ENCODE peak calls at places on chromosomes 13 and 19, in five cellular contexts. A is K562, U is HepG2, G is HCT116, I is GM12878. R is an unnamed sample.

GRCh38 chr13:113187263-113187669 is 21.2 kb downstream of the PCID2 start:
- DNase-seq in U (peak), A (peak), I (no peak), G (peak), R (peak)

GRCh38 chr19:53877361-53877766 is 4.6 kb upstream of the PRKCG start:
- DNase-seq in I (no peak), A (no peak), G (no peak), U (no peak), R (no peak)

GRCh38 chr19:16319466-16319865 is 5.2 kb upstream of the KLF2 start:
- DNase-seq in U (no peak), I (no peak), A (no peak), G (no peak), R (no peak)

GRCh38 chr19:3373971-3374368 is 7.6 kb downstream of the NFIC start:
- DNase-seq in I (no peak), U (no peak), A (no peak), G (no peak), R (no peak)

GRCh38 chr19:24140099-24140498 is 53.1 kb downstream of the ZNF254 start:
- DNase-seq in G (no peak), I (no peak), U (peak), A (peak), R (no peak)

GRCh38 chr13:103625194-103625593 is 559.0 kb upstream of the SLC10A2 start:
- DNase-seq in U (no peak), I (no peak), A (no peak), G (no peak), R (no peak)

GRCh38 chr19:41907994-41908615 is 20.1 kb downstream of the ERFL start:
- DNase-seq in A (no peak), I (no peak), U (no peak), G (no peak), R (no peak)

GRCh38 chr19:1181606-1182005 is 7.5 kb upstream of the SBNO2 start:
- DNase-seq in G (no peak), U (no peak), A (no peak), I (no peak), R (no peak)

GRCh38 chr13:86324191-86324590 is 525.0 kb upstream of the SLITRK6 start:
- DNase-seq in A (no peak), U (no peak), I (no peak), G (no peak), R (no peak)

GRCh38 chr19:49393871-49394270 is 5.8 kb downstream of the KASH5 start:
- DNase-seq in U (no peak), I (no peak), G (no peak), A (no peak), R (no peak)

GRCh38 chr19:48061401-48062344 is 17.8 kb upstream of the CABP5 start:
- DNase-seq in I (no peak), G (no peak), U (no peak), A (no peak), R (no peak)

GRCh38 chr19:990746-991145 is 6.6 kb downstream of the WDR18 start:
- DNase-seq in U (no peak), I (no peak), A (no peak), G (no peak), R (no peak)

GRCh38 chr13:101799196-101799595 is 346.7 kb downstream of the ITGBL1 start:
- DNase-seq in I (no peak), G (no peak), A (no peak), U (no peak), R (no peak)

GRCh38 chr19:50823389-50824042 is at the start of gene KLK1:
- DNase-seq in U (no peak), I (no peak), A (peak), G (no peak), R (no peak)

GRCh38 chr13:77774181-77774580 is 76.7 kb downstream of the SLAIN1 start:
- DNase-seq in I (no peak), U (no peak), G (no peak), A (no peak), R (no peak)

GRCh38 chr13:95833713-95834112 is 156.8 kb downstream of the DNAJC3 start:
- DNase-seq in G (no peak), A (no peak), I (no peak), U (no peak), R (no peak)

GRCh38 chr19:30673336-30673735 is 301.2 kb downstream of the ZNF536 start:
- DNase-seq in G (no peak), A (no peak), U (no peak), I (no peak), R (no peak)

GRCh38 chr19:54123682-54124081 is 8.1 kb downstream of the PRPF31 start:
- DNase-seq in G (no peak), A (no peak), U (no peak), I (no peak), R (no peak)

GRCh38 chr19:33841685-33842084 is 45.0 kb downstream of the KCTD15 start:
- DNase-seq in G (no peak), U (no peak), I (no peak), A (no peak), R (no peak)

GRCh38 chr19:4456566-4456842 is 1.1 kb downstream of the UBXN6 start:
- DNase-seq in G (no peak), U (no peak), I (no peak), A (peak), R (peak)

GRCh38 chr19:41089955-41090354 is 1.7 kb downstream of the CYP2A13 start:
- DNase-seq in A (no peak), U (no peak), I (no peak), G (no peak), R (no peak)

GRCh38 chr19:49925486-49925885 is 3.5 kb upstream of the ATF5 start:
- DNase-seq in I (no peak), G (no peak), A (no peak), U (no peak), R (no peak)

GRCh38 chr13:48201044-48201443 is 32.0 kb upstream of the ITM2B start:
- DNase-seq in G (no peak), U (peak), I (no peak), A (no peak), R (no peak)

GRCh38 chr13:40910324-40911050 is 108.6 kb downstream of the ELF1 start:
- DNase-seq in A (no peak), G (no peak), I (peak), U (peak), R (no peak)
- TF ChIP-seq ZBTB33 in A (no peak), G (no peak), I (no peak), U (no peak), R (no peak)

GRCh38 chr19:13033244-13033643 is 38.0 kb downstream of the NFIX start:
- DNase-seq in I (no peak), G (no peak), A (no peak), U (no peak), R (no peak)
- H3K27ac ChIP-seq in I (no peak), G (no peak), A (no peak), U (peak), R (no peak)

DNA sequence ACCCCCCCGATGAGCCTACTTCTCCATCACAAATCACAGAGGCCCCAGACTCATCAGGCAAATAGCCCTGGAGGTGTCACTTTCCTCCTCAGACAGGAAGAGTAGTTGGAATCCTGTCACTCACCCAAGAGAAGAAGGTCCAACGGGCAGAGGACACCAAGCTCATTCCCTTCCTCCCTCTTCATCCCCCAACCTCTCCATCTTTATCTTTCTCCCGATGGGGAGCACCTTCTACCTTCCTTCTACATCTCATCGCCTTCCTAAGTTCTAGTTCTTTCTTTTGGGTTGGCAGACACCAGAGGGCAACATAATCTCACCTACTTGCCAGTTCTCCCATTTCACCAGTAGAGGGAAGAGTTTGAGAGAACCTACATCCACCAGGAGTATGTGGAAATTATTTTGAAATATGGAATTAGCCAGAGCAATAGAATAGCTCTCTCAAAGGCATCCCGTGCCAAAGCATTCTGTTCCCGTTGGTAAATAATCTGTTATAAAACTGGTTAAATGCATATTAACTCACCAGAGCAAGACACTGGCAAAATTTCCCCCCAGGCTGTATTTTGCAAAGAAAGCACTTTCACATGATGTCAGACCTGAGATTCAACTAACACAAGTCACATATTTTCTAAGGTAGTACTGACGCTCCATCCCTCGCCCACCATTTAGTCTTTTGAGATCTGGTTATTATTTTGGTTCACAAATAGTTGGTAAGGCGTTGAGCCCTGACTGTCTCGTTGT is 55.0 kb downstream of the ZIC5 start:
- DNase-seq in I (peak), U (peak), A (peak), G (peak), R (peak)
- TF ChIP-seq ZBTB33 in I (no peak), U (no peak), A (no peak), G (no peak), R (no peak)

GRCh38 chr19:55418185-55418584 is 10.6 kb upstream of the UBE2S start:
- DNase-seq in A (peak), U (peak), G (peak), I (no peak), R (peak)
- H3K27ac ChIP-seq in A (no peak), U (no peak), G (no peak), I (no peak), R (no peak)

DNA sequence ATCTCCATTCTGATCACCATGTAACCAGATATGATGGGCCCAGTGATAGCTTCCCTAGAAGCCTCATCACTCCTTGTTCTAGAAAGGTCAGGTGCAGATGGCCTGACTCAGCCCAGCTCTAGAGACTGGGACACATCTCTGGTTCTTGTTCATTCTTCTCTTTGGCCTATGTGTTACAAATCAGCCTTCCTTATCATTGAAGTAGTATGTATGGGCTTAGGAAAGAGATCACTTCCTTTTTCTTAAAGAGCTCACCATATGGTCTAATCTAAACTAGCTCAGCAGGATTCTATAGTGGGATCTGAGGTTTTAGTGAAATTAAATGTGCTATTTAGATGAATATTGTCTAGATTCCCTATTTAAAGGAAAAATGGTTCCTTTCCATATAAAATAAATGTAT is 19.4 kb upstream of the ARL11 start:
- DNase-seq in I (no peak), G (no peak), U (no peak), A (no peak), R (no peak)
- TF ChIP-seq ZBTB33 in I (no peak), G (no peak), U (no peak), A (no peak), R (no peak)

GRCh38 chr19:35105411-35106290 is 10.0 kb upstream of the FXYD3 start:
- DNase-seq in A (peak), I (no peak), U (no peak), G (no peak), R (no peak)

GRCh38 chr19:35106898-35107540 is 8.6 kb upstream of the FXYD3 start:
- DNase-seq in G (no peak), U (no peak), A (no peak), I (no peak), R (no peak)

GRCh38 chr19:35106291-35106583 is 9.4 kb upstream of the FXYD3 start:
- DNase-seq in I (no peak), U (no peak), A (no peak), G (no peak), R (no peak)

GRCh38 chr19:35105047-35105410 is 10.6 kb upstream of the FXYD3 start:
- DNase-seq in I (no peak), U (no peak), G (no peak), A (no peak), R (no peak)

GRCh38 chr19:35104361-35104760 is 11.3 kb upstream of the FXYD3 start:
- DNase-seq in G (no peak), U (no peak), A (no peak), I (no peak), R (no peak)
- H3K27ac ChIP-seq in G (no peak), U (no peak), A (no peak), I (no peak), R (no peak)

DNA sequence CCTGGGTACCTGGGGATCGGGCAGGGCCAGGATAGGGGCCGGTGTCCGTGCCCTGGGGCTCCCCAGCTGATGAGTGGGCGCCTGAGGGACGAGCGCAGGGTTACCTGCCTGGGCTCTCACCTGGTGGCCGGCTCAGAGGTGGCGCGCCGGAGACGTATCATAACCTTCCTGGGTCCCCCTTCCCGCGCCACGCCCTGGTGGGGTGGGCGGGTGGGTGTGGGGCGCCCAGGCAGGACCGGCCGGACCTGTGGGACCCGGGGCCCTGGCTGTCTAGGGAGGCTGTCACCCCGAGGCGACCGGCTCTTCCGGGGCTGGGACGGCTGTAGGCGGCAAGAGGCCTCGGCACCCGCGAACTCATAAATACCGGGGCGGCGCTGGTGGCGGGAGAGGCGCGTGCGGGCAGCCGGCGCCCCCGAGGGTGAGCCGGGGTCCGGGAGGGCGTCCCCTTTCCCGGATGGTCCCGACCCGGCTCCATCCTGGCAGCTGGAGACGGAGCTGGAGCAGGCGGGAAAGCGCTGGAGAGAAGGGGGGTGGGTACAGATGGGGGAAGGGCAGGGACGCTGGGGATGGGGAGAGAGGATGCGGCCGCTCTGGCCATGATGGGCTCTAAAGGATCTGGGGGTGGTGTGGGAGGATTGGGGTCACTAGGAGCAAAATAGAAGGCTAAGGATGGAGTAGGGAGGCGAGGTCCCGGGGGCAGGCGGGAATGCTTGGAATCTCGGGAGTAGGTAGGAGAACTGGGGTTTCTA is at the start of gene ACP7:
- DNase-seq in I (no peak), U (no peak), G (no peak), A (no peak), R (peak)
- TF ChIP-seq ZBTB33 in I (no peak), U (no peak), G (no peak), A (no peak), R (no peak)

DNA sequence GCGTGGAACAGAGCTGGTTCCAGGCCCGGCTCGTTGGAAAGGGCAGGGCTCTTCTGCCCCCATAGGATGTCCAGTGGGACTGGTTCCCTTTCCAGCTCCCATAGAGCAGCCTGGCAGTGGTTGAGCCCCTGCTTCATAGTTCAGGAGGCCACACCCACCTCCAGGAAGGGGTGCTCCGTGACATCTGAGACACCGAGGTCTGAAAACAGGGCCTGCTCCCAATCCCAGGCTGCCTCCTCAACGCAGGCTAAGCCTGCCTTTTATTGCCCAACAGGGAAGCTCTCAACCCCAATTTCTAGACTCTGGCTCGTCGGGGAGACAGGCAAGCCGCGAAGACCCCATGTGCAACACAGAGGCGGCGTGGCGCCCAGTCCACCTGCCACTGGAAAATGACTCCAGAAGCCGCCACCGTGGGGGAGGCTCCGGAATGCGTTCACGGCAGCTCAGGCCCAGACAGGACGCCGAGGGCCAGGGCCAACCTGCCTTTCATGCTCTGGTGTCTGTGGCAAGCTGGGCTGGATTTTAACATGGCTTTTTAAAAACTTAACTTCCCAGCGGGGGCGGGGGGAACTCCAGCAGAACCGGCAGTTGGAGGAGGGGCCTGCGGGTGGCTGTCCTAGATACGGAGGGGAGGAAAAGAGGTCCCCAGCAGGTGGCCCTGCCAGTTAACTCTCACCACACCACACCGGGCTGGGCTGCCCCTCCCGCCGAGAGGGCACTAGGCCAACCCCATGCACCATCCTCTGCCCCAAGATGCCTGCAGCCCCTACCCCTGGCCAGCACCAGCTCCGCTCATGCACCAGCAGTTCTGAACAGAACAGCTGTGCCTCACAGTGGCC is 17.9 kb upstream of the TINCR start:
- DNase-seq in A (peak), I (no peak), U (no peak), G (no peak), R (peak)
- H3K27ac ChIP-seq in A (peak), I (peak), U (no peak), G (no peak), R (no peak)

DNA sequence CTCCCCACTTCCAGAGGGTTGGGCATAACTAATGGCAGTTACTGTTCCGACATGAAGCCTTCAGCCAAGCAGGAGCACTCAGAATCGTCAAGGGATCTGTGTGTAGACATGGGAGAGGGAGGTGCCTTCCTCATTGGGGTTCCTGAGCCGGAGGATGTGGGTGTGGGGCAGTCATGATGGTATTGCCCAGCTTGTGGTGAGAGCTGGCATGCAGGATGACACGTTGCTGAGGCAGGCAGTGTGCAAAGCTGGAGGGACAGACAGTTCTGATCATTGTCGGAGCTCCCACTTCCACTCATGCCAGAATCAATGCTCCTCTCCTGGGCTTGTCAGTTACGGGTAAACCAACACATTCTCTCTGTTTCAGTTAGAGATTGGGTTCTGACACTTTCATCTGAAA is 83.9 kb upstream of the TSC22D1 start:
- DNase-seq in U (no peak), I (no peak), A (no peak), G (no peak), R (no peak)
- TF ChIP-seq ZBTB33 in U (no peak), I (no peak), A (no peak), G (no peak), R (no peak)

DNA sequence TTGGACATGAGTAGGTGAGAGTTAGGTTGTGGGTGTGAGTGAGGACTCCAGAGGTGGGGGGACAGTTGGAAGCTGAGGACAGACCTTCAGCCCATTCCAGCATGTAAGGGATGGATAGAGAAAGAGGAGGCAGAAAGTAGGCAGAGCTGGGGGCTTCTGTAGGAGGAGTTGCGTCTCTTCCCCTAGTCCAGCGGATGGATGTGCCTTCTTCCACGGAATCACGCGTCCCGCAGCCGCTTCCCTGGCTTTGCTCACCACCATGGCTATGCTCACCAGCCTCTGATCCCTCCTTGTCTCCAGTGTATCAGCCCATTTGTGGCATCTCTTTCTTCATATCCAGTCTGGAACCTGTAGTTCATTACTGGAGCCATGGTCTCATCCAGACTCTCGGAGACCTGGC is 5.6 kb downstream of the UBAC2 start:
- DNase-seq in G (no peak), U (no peak), A (no peak), I (no peak), R (no peak)
- H3K27ac ChIP-seq in G (no peak), U (no peak), A (no peak), I (no peak), R (no peak)